ENCODE peak calls at places on chromosomes 2 and 18, in eight cellular contexts. One of them, this sample, is unnamed.

GRCh38 chr18:64398320-64398719 is 249.4 kb upstream of the LINC00305 start:
- DNase-seq in fibroblast of lung: no peak
- DNase-seq in ascending aorta: no peak
- DNase-seq in GM23248: no peak
- DNase-seq in effector memory CD4-positive, alpha-beta T cell: no peak
- DNase-seq in NT2/D1: no peak
- DNase-seq in GM23338: no peak
- DNase-seq in CD4-positive, alpha-beta memory T cell: no peak
- DNase-seq in this sample: no peak

GRCh38 chr2:100213595-100213994 is 71.2 kb upstream of the AFF3 start:
- DNase-seq in fibroblast of lung: no peak
- DNase-seq in ascending aorta: no peak
- DNase-seq in GM23248: no peak
- DNase-seq in effector memory CD4-positive, alpha-beta T cell: no peak
- DNase-seq in NT2/D1: no peak
- DNase-seq in GM23338: no peak
- DNase-seq in CD4-positive, alpha-beta memory T cell: no peak
- DNase-seq in this sample: no peak

GRCh38 chr2:196168181-196168580 is 3.2 kb downstream of the STK17B start:
- DNase-seq in fibroblast of lung: peak; percentile 64
- DNase-seq in ascending aorta: no peak
- DNase-seq in GM23248: peak; percentile 60
- DNase-seq in effector memory CD4-positive, alpha-beta T cell: no peak
- DNase-seq in NT2/D1: no peak
- DNase-seq in GM23338: no peak
- DNase-seq in CD4-positive, alpha-beta memory T cell: no peak
- DNase-seq in this sample: no peak

GRCh38 chr2:203804070-203804469 is 63.5 kb upstream of the CTLA4 start:
- DNase-seq in fibroblast of lung: peak; percentile 100
- DNase-seq in ascending aorta: peak; percentile 81
- DNase-seq in GM23248: peak; percentile 99
- DNase-seq in effector memory CD4-positive, alpha-beta T cell: no peak
- DNase-seq in NT2/D1: no peak
- DNase-seq in GM23338: no peak
- DNase-seq in CD4-positive, alpha-beta memory T cell: peak; percentile 38
- DNase-seq in this sample: no peak

GRCh38 chr2:38629684-38630083 is 27.0 kb upstream of the HNRNPLL start:
- DNase-seq in fibroblast of lung: no peak
- DNase-seq in ascending aorta: no peak
- DNase-seq in GM23248: no peak
- DNase-seq in effector memory CD4-positive, alpha-beta T cell: no peak
- DNase-seq in NT2/D1: no peak
- DNase-seq in GM23338: no peak
- DNase-seq in CD4-positive, alpha-beta memory T cell: no peak
- DNase-seq in this sample: no peak

GRCh38 chr2:108918941-108919341 is 70.1 kb downstream of the EDAR start:
- DNase-seq in fibroblast of lung: no peak
- DNase-seq in ascending aorta: no peak
- DNase-seq in GM23248: no peak
- DNase-seq in effector memory CD4-positive, alpha-beta T cell: no peak
- DNase-seq in NT2/D1: no peak
- DNase-seq in GM23338: no peak
- DNase-seq in CD4-positive, alpha-beta memory T cell: no peak
- DNase-seq in this sample: no peak

GRCh38 chr18:46915800-46916550 is 1.3 kb downstream of the PIAS2 start:
- DNase-seq in fibroblast of lung: no peak
- DNase-seq in ascending aorta: no peak
- DNase-seq in GM23248: peak; percentile 30
- DNase-seq in effector memory CD4-positive, alpha-beta T cell: no peak
- DNase-seq in NT2/D1: no peak
- DNase-seq in GM23338: no peak
- DNase-seq in CD4-positive, alpha-beta memory T cell: no peak
- DNase-seq in this sample: no peak

GRCh38 chr2:24909555-24910177 is 10.4 kb downstream of the ADCY3 start:
- DNase-seq in fibroblast of lung: peak; percentile 68
- DNase-seq in ascending aorta: no peak
- DNase-seq in GM23248: peak; percentile 48
- DNase-seq in effector memory CD4-positive, alpha-beta T cell: no peak
- DNase-seq in NT2/D1: no peak
- DNase-seq in GM23338: no peak
- DNase-seq in CD4-positive, alpha-beta memory T cell: no peak
- DNase-seq in this sample: no peak

GRCh38 chr2:115946891-115947290 is 1504.5 kb downstream of the DPP10 start:
- DNase-seq in fibroblast of lung: no peak
- DNase-seq in ascending aorta: no peak
- DNase-seq in GM23248: no peak
- DNase-seq in effector memory CD4-positive, alpha-beta T cell: no peak
- DNase-seq in NT2/D1: no peak
- DNase-seq in GM23338: no peak
- DNase-seq in CD4-positive, alpha-beta memory T cell: no peak
- DNase-seq in this sample: no peak

DNA sequence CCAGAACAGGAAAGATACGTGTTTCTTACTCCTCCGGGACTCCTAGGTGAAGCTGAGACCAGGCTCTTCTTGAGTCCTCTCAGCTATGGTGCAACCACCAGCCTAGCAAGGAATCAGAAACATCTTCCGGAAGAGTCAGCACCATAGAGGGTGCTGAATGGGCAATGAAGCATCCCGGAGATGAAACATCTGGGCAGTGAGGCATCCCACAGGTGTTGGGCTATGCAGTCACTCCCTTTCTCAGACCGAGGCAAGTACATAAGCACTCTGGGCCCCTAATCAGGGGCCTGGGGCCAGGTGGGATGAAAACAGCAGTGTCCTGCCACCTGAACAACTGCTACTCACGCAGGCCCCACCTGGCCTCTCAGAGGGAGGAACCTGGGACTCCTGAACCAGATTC is 1.4 kb upstream of the CAPN10 start:
- DNase-seq in fibroblast of lung: no peak
- DNase-seq in ascending aorta: no peak
- DNase-seq in GM23248: peak; percentile 31
- DNase-seq in effector memory CD4-positive, alpha-beta T cell: no peak
- DNase-seq in NT2/D1: no peak
- DNase-seq in GM23338: no peak
- DNase-seq in CD4-positive, alpha-beta memory T cell: no peak
- DNase-seq in this sample: peak; percentile 23
- H3K4me3 ChIP-seq in fibroblast of lung: peak overlapping the region; percentile 83
- H3K4me3 ChIP-seq in ascending aorta: peak overlapping the region; percentile 99
- H3K4me3 ChIP-seq in GM23248: peak overlapping the region; percentile 88
- H3K4me3 ChIP-seq in effector memory CD4-positive, alpha-beta T cell: peak overlapping the region; percentile 60
- H3K4me3 ChIP-seq in NT2/D1: peak overlapping the region; percentile 90
- H3K4me3 ChIP-seq in GM23338: peak overlapping the region; percentile 94
- H3K4me3 ChIP-seq in CD4-positive, alpha-beta memory T cell: peak overlapping the region; percentile 99
- H3K4me3 ChIP-seq in this sample: peak overlapping the region; percentile 92

GRCh38 chr18:57249896-57250295 is 102.5 kb upstream of the ST8SIA3 start:
- DNase-seq in fibroblast of lung: no peak
- DNase-seq in ascending aorta: no peak
- DNase-seq in GM23248: no peak
- DNase-seq in effector memory CD4-positive, alpha-beta T cell: no peak
- DNase-seq in NT2/D1: no peak
- DNase-seq in GM23338: no peak
- DNase-seq in CD4-positive, alpha-beta memory T cell: no peak
- DNase-seq in this sample: no peak
- H3K27me3 ChIP-seq in fibroblast of lung: no peaks in the 10 kb centered on the region
- H3K27me3 ChIP-seq in ascending aorta: no peaks in the 10 kb centered on the region
- H3K27me3 ChIP-seq in GM23248: no peaks in the 10 kb centered on the region
- H3K27me3 ChIP-seq in effector memory CD4-positive, alpha-beta T cell: no peaks in the 10 kb centered on the region
- H3K27me3 ChIP-seq in NT2/D1: no peaks in the 10 kb centered on the region
- H3K27me3 ChIP-seq in GM23338: no peaks in the 10 kb centered on the region
- H3K27me3 ChIP-seq in CD4-positive, alpha-beta memory T cell: no peaks in the 10 kb centered on the region
- H3K27me3 ChIP-seq in this sample: no peaks in the 10 kb centered on the region

GRCh38 chr2:126655066-126655465 is 892 bp upstream of the GYPC start:
- DNase-seq in fibroblast of lung: no peak
- DNase-seq in ascending aorta: no peak
- DNase-seq in GM23248: peak; percentile 9
- DNase-seq in effector memory CD4-positive, alpha-beta T cell: no peak
- DNase-seq in NT2/D1: no peak
- DNase-seq in GM23338: no peak
- DNase-seq in CD4-positive, alpha-beta memory T cell: no peak
- DNase-seq in this sample: no peak
- H3K4me3 ChIP-seq in fibroblast of lung: peak overlapping the region; percentile 87
- H3K4me3 ChIP-seq in ascending aorta: peak overlapping the region; percentile 79
- H3K4me3 ChIP-seq in GM23248: no peak overlapping the region
- H3K4me3 ChIP-seq in effector memory CD4-positive, alpha-beta T cell: no peak overlapping the region
- H3K4me3 ChIP-seq in NT2/D1: no peak overlapping the region
- H3K4me3 ChIP-seq in GM23338: no peak overlapping the region
- H3K4me3 ChIP-seq in CD4-positive, alpha-beta memory T cell: no peak overlapping the region
- H3K4me3 ChIP-seq in this sample: no peak overlapping the region

GRCh38 chr18:23646282-23646681 is 16.4 kb downstream of the ANKRD29 start:
- DNase-seq in fibroblast of lung: no peak
- DNase-seq in ascending aorta: no peak
- DNase-seq in GM23248: no peak
- DNase-seq in effector memory CD4-positive, alpha-beta T cell: no peak
- DNase-seq in NT2/D1: no peak
- DNase-seq in GM23338: no peak
- DNase-seq in CD4-positive, alpha-beta memory T cell: no peak
- DNase-seq in this sample: no peak
- H3K27me3 ChIP-seq in fibroblast of lung: peaks cover 4% of the 10 kb centered on the region
- H3K27me3 ChIP-seq in ascending aorta: no peaks in the 10 kb centered on the region
- H3K27me3 ChIP-seq in GM23248: no peaks in the 10 kb centered on the region
- H3K27me3 ChIP-seq in effector memory CD4-positive, alpha-beta T cell: no peaks in the 10 kb centered on the region
- H3K27me3 ChIP-seq in NT2/D1: no peaks in the 10 kb centered on the region
- H3K27me3 ChIP-seq in GM23338: no peaks in the 10 kb centered on the region
- H3K27me3 ChIP-seq in CD4-positive, alpha-beta memory T cell: no peaks in the 10 kb centered on the region
- H3K27me3 ChIP-seq in this sample: no peaks in the 10 kb centered on the region

This sample was measured in H7.